ENCODE peak calls at places on chromosomes 1 and 21, in five cellular contexts. T, V, P, Z and G are unnamed samples.

GRCh38 chr1:187063271-187063670 is 234.5 kb downstream of the PLA2G4A start:
- DNase-seq in T (no peak), V (no peak), P (no peak), Z (no peak), G (no peak)

GRCh38 chr1:84836145-84836544 is 56.9 kb downstream of the LPAR3 start:
- DNase-seq in T (no peak), V (no peak), P (no peak), Z (no peak), G (no peak)

GRCh38 chr1:112699425-112700144 is 7.3 kb downstream of the RHOC start:
- DNase-seq in T (no peak), V (no peak), P (no peak), Z (no peak), G (no peak)

GRCh38 chr1:151534662-151535278 is 5.3 kb upstream of the TUFT1 start:
- DNase-seq in T (no peak), V (peak; percentile 71), P (peak; percentile 67), Z (peak; percentile 79), G (no peak)

GRCh38 chr1:209416009-209416408 is 167.5 kb upstream of the CAMK1G start:
- DNase-seq in T (peak; percentile 100), V (no peak), P (no peak), Z (no peak), G (no peak)

GRCh38 chr1:37410080-37410479 is 64.3 kb upstream of the ZC3H12A start:
- DNase-seq in T (no peak), V (no peak), P (no peak), Z (no peak), G (no peak)

GRCh38 chr1:109567823-109568222 is 19.4 kb downstream of the GNAI3 start:
- DNase-seq in T (no peak), V (no peak), P (no peak), Z (no peak), G (no peak)

GRCh38 chr1:225848044-225848955 is 33.9 kb downstream of the TMEM63A start:
- DNase-seq in T (no peak), V (no peak), P (peak; percentile 39), Z (peak; percentile 39), G (no peak)

GRCh38 chr1:99704356-99704816 is 58.5 kb downstream of the PALMD start:
- DNase-seq in T (no peak), V (no peak), P (no peak), Z (no peak), G (no peak)

GRCh38 chr1:89603651-89604413 is 29.1 kb upstream of the LRRC8C start:
- DNase-seq in T (no peak), V (no peak), P (no peak), Z (peak; percentile 36), G (no peak)

GRCh38 chr1:200732438-200732837 is 6.3 kb upstream of the CAMSAP2 start:
- DNase-seq in T (no peak), V (no peak), P (no peak), Z (no peak), G (no peak)

GRCh38 chr1:6724517-6725141 is 23.0 kb upstream of the DNAJC11 start:
- DNase-seq in T (peak; percentile 45), V (no peak), P (no peak), Z (peak; percentile 89), G (peak; percentile 77)

GRCh38 chr1:206952182-206952581 is 5.9 kb upstream of the PIGR start:
- DNase-seq in T (peak; percentile 64), V (no peak), P (no peak), Z (no peak), G (peak; percentile 28)

GRCh38 chr1:4974981-4975685 is 320.7 kb downstream of the AJAP1 start:
- DNase-seq in T (no peak), V (no peak), P (no peak), Z (no peak), G (no peak)

GRCh38 chr1:22932803-22933470 is 39.7 kb downstream of the LACTBL1 start:
- DNase-seq in T (no peak), V (peak; percentile 33), P (no peak), Z (no peak), G (no peak)

GRCh38 chr1:118077331-118078055 is 107.5 kb downstream of the SPAG17 start:
- DNase-seq in T (no peak), V (no peak), P (no peak), Z (peak; percentile 63), G (no peak)

GRCh38 chr21:45130324-45130774 is 56.0 kb downstream of the ADARB1 start:
- DNase-seq in T (no peak), V (no peak), P (no peak), Z (peak; percentile 81), G (no peak)

GRCh38 chr21:37758997-37759396 is 157.3 kb downstream of the KCNJ6 start:
- DNase-seq in T (no peak), V (no peak), P (no peak), Z (peak; percentile 47), G (no peak)

GRCh38 chr21:33197546-33197945 is 32.2 kb upstream of the IFNAR2 start:
- DNase-seq in T (no peak), V (no peak), P (no peak), Z (peak; percentile 21), G (no peak)

GRCh38 chr1:224732367-224733006 is 116.4 kb downstream of the CNIH3 start:
- DNase-seq in T (no peak), V (peak; percentile 61), P (no peak), Z (no peak), G (no peak)

GRCh38 chr1:226643167-226643566 is 94.6 kb downstream of the STUM start:
- DNase-seq in T (peak; percentile 55), V (no peak), P (no peak), Z (peak; percentile 55), G (no peak)

GRCh38 chr1:111275079-111275478 is 15.6 kb upstream of the CHIA start:
- DNase-seq in T (no peak), V (no peak), P (no peak), Z (peak; percentile 74), G (no peak)

GRCh38 chr1:204509186-204509635 is 7.0 kb upstream of the MDM4 start:
- DNase-seq in T (no peak), V (no peak), P (no peak), Z (no peak), G (no peak)

GRCh38 chr1:23484253-23485001 is 448 bp upstream of the ASAP3 start:
- DNase-seq in T (peak; percentile 39), V (peak; percentile 87), P (peak; percentile 87), Z (peak; percentile 97), G (peak; percentile 73)

GRCh38 chr1:228079601-228080263 is 2.8 kb upstream of the ARF1 start:
- DNase-seq in T (no peak), V (peak; percentile 44), P (no peak), Z (no peak), G (no peak)

GRCh38 chr1:47002211-47002610 is 21.3 kb upstream of the CYP4X1 start:
- DNase-seq in T (no peak), V (no peak), P (no peak), Z (no peak), G (no peak)

GRCh38 chr21:31182231-31183129 is 144.2 kb upstream of the KRTAP19-8 start:
- DNase-seq in T (no peak), V (no peak), P (peak; percentile 42), Z (no peak), G (no peak)

GRCh38 chr1:44919387-44919786 is 67.0 kb downstream of the EIF2B3 start:
- DNase-seq in T (no peak), V (no peak), P (no peak), Z (no peak), G (no peak)

GRCh38 chr1:156599811-156600210 is 1.5 kb downstream of the GPATCH4 start:
- DNase-seq in T (no peak), V (no peak), P (no peak), Z (no peak), G (no peak)
- TF ChIP-seq CTCF in T (no peak), V (no peak), P (no peak), Z (no peak), G (peak; percentile 15)

GRCh38 chr1:156961709-156962108 is 41.3 kb downstream of the LRRC71 start:
- DNase-seq in T (no peak), V (no peak), P (no peak), Z (no peak), G (no peak)
- TF ChIP-seq CTCF in T (peak; percentile 13), V (no peak), P (peak; percentile 46), Z (peak; percentile 13), G (peak; percentile 32)

GRCh38 chr1:1680031-1680911 is 12.3 kb downstream of the SLC35E2B start:
- DNase-seq in T (no peak), V (peak; percentile 40), P (no peak), Z (no peak), G (no peak)

GRCh38 chr1:1680912-1681273 is 11.7 kb downstream of the SLC35E2B start:
- DNase-seq in T (no peak), V (peak; percentile 53), P (no peak), Z (no peak), G (peak; percentile 44)

GRCh38 chr1:1683104-1683905 is 9.3 kb downstream of the SLC35E2B start:
- DNase-seq in T (no peak), V (no peak), P (no peak), Z (no peak), G (peak; percentile 41)

GRCh38 chr1:1677718-1678580 is 14.6 kb downstream of the SLC35E2B start:
- DNase-seq in T (no peak), V (no peak), P (peak; percentile 45), Z (no peak), G (no peak)

DNA sequence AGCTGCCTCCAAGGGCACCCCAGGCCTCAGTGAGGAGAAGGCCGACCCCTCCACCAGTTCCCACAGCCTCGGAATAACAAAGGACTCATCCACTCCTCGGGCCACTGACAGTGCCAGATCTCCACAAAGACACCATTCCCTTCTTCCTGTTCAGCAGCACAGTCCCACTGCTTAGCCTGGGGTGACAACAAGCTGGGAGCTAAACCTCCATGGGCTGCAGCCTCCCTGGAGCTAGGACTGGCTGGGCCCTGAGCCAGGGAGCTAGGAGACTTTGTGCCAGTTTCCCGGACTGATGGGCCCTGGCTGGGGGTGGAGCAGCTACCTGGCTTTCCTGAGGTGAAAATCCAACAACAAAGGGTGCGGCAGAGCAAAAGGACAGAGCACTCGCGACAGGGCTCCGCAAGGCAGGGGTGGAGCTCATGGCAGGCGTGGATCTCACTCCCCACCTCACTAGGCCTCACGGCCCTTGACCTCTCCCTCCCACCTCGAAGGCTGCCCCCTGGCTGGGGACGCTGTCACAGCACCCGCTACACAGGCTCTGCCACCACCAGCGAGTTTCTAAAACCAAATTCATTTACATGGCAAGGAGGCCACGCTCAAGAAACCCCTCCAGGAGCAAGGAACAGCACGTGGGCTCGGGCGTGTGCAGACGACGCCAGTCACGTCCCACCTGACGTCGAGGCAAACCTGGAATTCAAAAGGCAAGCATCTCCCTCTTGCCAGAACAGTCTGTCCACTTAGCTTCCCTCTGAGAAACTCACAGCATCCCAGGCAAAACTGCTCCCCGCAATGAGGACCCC is 13.8 kb downstream of the SLC35E2B start:
- DNase-seq in T (no peak), V (peak; percentile 70), P (peak; percentile 43), Z (no peak), G (no peak)
- TF ChIP-seq CTCF in T (peak; percentile 51), V (peak; percentile 32), P (peak; percentile 57), Z (peak; percentile 41), G (peak; percentile 56)

DNA sequence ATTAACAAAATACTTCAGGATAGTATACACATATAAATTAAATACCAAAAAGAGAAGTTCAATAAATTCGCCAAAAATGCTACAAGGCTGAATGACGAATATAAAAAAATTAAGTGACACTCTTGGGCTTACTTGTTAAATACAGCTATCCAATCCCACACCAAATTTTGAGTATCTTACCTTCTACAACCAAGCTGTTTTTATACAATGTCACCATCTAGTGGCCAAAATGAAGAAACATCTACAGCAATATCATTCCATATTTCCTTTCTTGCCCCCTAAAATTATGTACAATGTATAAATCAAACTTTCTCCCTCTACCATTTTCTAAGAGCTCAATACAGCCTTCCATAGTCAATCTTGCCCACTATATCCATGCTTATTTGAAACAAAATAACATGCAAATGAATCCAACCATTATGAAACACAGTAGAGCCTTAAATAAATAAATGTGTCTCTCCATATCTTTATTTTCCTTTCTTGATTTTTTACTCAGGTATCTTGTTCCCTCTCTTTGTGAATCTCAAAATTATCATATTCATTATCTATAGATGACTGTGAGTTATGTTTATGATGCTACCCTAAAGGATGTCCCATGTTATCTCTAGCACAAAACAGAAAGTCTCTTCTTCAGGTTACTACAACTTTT is 86.3 kb downstream of the ACBD6 start:
- DNase-seq in T (no peak), V (no peak), P (no peak), Z (peak; percentile 68), G (no peak)
- TF ChIP-seq CTCF in T (peak; percentile 52), V (peak; percentile 52), P (peak; percentile 52), Z (peak; percentile 59), G (peak; percentile 58)